ENCODE peak calls at places on chromosomes 3 and 15, in four cellular contexts. E is K562, P is GM12878, Z is HepG2. T is an unnamed sample.

GRCh38 chr3:77038468-77038927 is 1.4 kb upstream of the ROBO2 start:
- DNase-seq in E (peak; percentile 52), P (no peak), Z (peak; percentile 68), T (peak; percentile 70)

GRCh38 chr3:42662037-42662812 is 8.7 kb downstream of the ZBTB47 start:
- DNase-seq in E (no peak), P (no peak), Z (no peak), T (no peak)

GRCh38 chr3:188170461-188171459 is 16.8 kb downstream of the LPP start:
- DNase-seq in E (no peak), P (no peak), Z (peak; percentile 98), T (no peak)

GRCh38 chr3:31100519-31100918 is 206.1 kb upstream of the GADL1 start:
- DNase-seq in E (no peak), P (no peak), Z (no peak), T (no peak)

GRCh38 chr15:99201410-99202175 is 47.8 kb downstream of the TTC23 start:
- DNase-seq in E (no peak), P (no peak), Z (no peak), T (no peak)

GRCh38 chr3:49471856-49472495 is 1.9 kb downstream of the DAG1 start:
- DNase-seq in E (peak; percentile 54), P (no peak), Z (no peak), T (no peak)

GRCh38 chr3:119664850-119665379 is 4.5 kb upstream of the POPDC2 start:
- DNase-seq in E (no peak), P (no peak), Z (peak; percentile 39), T (no peak)

GRCh38 chr3:54443572-54444161 is 321.3 kb downstream of the CACNA2D3 start:
- DNase-seq in E (no peak), P (no peak), Z (peak; percentile 82), T (no peak)

GRCh38 chr3:71310595-71311319 is 272.8 kb downstream of the FOXP1 start:
- DNase-seq in E (no peak), P (no peak), Z (peak; percentile 24), T (no peak)

GRCh38 chr3:67462185-67462584 is 192.2 kb downstream of the SUCLG2 start:
- DNase-seq in E (no peak), P (no peak), Z (no peak), T (no peak)

GRCh38 chr15:83585770-83586169 is 68.2 kb upstream of the ADAMTSL3 start:
- DNase-seq in E (no peak), P (no peak), Z (no peak), T (no peak)

GRCh38 chr15:77567202-77567601 is 65.5 kb downstream of the LINGO1 start:
- DNase-seq in E (no peak), P (no peak), Z (no peak), T (no peak)

DNA sequence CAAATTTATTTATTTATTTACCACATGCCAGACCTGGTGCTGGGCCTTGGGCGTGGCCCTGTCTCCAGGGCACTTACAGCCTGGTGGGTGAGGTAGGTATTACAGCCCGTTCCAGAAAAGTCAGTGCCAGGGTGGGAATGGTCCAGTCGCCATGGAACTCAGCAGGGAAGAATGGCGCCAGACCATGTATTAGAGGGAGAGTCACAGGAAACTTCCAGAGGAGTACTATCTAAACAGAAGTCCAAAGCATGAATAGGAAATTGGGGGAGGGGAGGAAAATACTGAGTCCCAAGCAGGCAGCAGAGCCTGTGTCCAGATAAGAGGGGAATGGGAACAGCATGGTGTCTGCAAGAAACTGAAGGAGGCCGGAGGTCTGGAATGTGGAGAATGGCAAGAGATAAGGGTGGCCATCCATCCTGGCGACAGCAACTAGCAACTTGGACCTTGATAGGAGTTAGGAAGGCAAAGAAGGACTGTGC is 27.0 kb downstream of the SH3BP5 start:
- DNase-seq in E (peak; percentile 93), P (no peak), Z (no peak), T (peak; percentile 35)
- TF ChIP-seq CREM in E (peak; percentile 46), P (no peak), Z (no peak), T (no peak)

DNA sequence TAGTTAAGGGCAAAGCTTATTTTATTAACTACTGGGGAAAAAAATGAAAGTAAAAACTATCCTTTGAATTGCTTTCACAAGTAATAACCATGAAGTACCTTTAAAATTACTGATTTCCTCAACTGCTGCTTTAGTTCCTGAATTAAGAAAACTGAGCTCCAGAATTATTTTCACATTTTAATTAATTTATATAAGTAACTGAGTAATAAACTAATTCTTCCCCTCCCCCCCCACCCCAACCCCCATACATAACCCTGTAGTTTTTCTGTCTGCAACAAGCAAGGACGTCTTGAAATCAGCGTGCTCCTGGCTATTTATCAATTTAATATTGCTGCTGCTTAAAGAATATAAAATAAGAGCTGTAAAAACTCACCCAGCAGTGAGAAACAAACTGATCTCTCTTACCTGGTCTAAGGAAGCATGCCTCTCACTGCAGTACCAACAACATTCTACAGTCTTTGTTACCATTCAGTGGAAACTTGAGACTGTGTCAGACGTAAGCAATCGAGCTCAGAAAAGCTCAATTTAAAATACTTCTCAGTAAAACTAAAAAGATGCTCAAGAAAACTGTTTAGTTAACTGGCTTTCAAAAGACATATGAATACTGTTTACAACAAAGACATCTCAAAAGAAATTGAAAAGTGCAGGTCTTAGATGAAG is 121.0 kb downstream of the TFDP2 start:
- DNase-seq in E (peak; percentile 51), P (peak; percentile 71), Z (no peak), T (no peak)
- TF ChIP-seq USF2 in E (no peak), P (no peak), Z (no peak), T (no peak)

DNA sequence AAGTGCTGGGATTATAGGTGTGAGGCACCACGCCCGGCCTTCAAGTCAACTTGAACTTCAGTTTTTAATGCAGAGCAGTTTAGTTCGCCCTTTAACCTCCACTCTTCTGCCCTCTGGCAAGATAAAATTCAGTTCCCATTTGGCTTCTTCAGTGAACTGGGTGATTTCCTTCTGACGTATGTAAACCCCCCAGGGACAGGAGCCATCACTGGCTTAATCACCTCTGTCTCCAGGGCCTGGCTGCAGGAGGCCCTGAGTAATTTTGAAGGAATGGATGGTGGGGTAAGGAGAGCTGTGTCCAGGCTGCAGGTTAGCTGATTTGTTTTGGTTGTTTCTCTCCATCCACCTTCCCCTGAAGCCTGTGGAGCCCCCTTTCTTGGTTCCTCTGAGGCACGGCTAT is 11.9 kb downstream of the MCM2 start:
- DNase-seq in E (no peak), P (no peak), Z (no peak), T (no peak)
- TF ChIP-seq CREM in E (no peak), P (no peak), Z (no peak), T (no peak)

DNA sequence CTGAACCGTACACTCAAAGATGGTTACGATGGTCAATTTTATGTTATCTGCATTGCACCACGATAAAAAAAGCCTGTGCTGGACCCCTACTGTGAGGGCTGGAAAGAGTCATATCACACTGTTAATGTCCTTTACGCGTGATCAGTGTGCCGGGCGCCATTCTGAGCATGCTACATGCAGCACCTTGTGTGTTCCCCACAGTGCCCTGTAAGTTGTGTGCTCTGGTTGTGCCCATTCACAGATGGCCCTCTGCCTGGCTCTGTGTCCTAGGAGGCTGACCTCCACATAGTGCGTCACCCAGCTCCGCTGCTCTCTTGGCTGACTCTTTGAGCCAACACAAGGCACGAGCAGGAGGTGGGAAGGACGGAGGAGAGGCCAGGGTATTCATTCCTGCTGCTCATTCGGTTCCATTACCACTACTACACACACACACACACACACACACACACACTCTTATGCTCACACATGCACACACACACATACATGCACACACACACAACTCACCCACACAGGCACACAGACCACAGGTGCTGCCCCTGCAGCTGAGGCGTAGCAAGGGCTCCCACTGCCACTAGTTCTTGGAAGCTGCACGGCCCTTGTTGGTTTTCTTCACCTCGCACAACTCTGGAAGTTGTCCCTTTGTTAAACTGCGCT is 129.6 kb upstream of the IQSEC1 start:
- DNase-seq in E (no peak), P (no peak), Z (no peak), T (no peak)
- TF ChIP-seq USF2 in E (no peak), P (no peak), Z (no peak), T (no peak)

DNA sequence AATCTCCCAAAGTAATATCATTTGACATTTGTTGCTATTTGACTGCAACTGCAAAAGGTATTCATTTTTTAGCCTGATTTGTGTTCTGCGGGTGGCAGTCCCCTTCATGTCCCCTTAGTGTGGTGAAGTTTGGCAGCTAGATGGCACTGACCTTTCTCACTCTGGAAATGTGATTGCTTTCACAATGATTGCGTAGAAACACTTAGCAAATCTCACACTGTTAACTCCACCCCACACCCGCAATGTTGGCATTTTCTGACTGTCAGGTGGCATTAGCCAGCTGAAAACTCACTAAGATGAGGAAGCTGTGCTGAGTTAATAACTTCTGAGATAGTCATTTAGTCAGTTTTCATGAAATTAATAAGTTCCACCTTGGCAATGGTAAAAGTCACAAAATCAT is 76.9 kb downstream of the TRIM69 start:
- DNase-seq in E (no peak), P (no peak), Z (no peak), T (no peak)
- TF ChIP-seq CREM in E (no peak), P (no peak), Z (no peak), T (no peak)

GRCh38 chr15:57216288-57216687 is 160.0 kb upstream of the CGNL1 start:
- DNase-seq in E (peak; percentile 9), P (no peak), Z (no peak), T (no peak)

GRCh38 chr15:57215371-57215770 is 160.9 kb upstream of the CGNL1 start:
- DNase-seq in E (no peak), P (no peak), Z (no peak), T (no peak)

GRCh38 chr15:57220220-57220619 is 156.1 kb upstream of the CGNL1 start:
- DNase-seq in E (no peak), P (no peak), Z (no peak), T (no peak)

GRCh38 chr15:57217716-57218598 is 158.3 kb upstream of the CGNL1 start:
- DNase-seq in E (no peak), P (no peak), Z (no peak), T (no peak)

DNA sequence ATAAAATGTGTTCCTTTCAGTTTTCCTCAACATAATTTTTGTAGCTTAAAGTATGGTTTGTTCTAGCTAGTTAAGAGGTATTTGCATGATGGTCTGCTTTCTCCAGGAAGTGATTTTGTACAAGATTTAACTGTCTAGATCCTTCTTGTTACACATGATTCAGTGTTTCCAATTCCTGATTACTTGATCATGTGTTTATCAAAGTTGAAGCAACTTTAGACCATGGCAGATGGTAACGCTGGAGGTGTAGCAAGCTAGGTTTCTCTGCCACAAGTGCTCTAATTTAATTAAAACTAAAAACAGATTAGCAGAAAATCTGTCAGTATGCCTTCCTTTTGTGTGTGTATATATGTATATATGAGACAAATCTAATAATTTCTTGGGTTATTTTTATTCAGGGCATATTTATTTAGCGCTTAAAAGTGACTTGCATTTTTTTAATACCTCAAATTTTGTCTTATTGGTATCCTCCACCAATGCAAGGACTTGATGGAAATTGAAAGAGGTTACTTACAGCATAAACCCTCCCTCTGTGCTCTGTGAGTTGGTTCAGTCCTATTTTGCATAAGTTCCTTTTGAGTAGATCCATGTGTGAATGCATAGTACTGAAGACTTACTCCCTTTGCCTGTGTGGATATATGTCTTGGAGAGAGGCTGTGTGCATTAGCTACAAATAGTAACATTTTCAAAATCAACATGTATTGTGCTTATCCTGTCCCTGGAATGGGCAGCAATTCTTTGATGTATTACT is 157.3 kb upstream of the CGNL1 start:
- DNase-seq in E (no peak), P (no peak), Z (no peak), T (no peak)
- TF ChIP-seq USF2 in E (no peak), P (no peak), Z (no peak), T (no peak)

DNA sequence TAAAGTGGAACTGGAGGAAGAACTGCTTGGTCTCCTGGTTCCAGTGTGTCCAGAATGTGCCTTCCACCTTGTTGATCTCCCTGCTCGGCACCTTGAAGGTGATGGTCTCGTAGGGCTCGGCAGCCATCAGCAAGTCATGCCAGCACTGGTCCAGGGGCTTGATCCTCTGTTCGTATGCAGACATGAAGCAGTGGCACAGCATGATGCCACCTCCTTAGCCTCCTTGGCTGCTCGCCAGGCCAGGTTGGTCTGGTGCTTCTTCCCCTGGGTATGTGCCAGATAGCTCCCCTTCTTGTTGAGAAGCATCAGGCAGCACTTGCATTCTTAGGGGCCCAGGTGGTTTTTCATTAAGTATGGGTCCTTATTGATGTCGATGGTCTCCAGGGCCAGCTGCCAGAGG is 17.8 kb upstream of the TXNRD3 start:
- DNase-seq in E (no peak), P (no peak), Z (no peak), T (no peak)
- TF ChIP-seq CREM in E (no peak), P (no peak), Z (no peak), T (no peak)

T was measured in WTC11.